ENCODE peak calls at places on chromosomes 5 and 9, in five cellular contexts. One of them, this sample, is unnamed. For H3K4me1, the result is how much of the 10 kb centered on the place peaks cover.

GRCh38 chr9:138077126-138077525 is 199.5 kb downstream of the CACNA1B start:
- DNase-seq in SK-N-SH: peak
- DNase-seq in PC-3: no peak
- DNase-seq in psoas muscle: no peak
- DNase-seq in A549: no peak
- DNase-seq in this sample: peak

GRCh38 chr5:154201108-154201769 is 10.7 kb downstream of the GALNT10 start:
- DNase-seq in SK-N-SH: no peak
- DNase-seq in A549: no peak
- DNase-seq in psoas muscle: no peak
- DNase-seq in PC-3: no peak
- DNase-seq in this sample: no peak

GRCh38 chr5:322281-322941 is 897 bp downstream of the AHRR start:
- DNase-seq in SK-N-SH: no peak
- DNase-seq in psoas muscle: no peak
- DNase-seq in A549: no peak
- DNase-seq in PC-3: no peak
- DNase-seq in this sample: peak

GRCh38 chr5:111584651-111585050 is 72.3 kb upstream of the STARD4 start:
- DNase-seq in A549: no peak
- DNase-seq in PC-3: peak
- DNase-seq in psoas muscle: no peak
- DNase-seq in SK-N-SH: no peak
- DNase-seq in this sample: peak

GRCh38 chr5:107154598-107154997 is 516.1 kb downstream of the EFNA5 start:
- DNase-seq in psoas muscle: no peak
- DNase-seq in A549: no peak
- DNase-seq in PC-3: no peak
- DNase-seq in SK-N-SH: no peak
- DNase-seq in this sample: no peak

GRCh38 chr5:151125421-151125820 is 32.2 kb downstream of the ANXA6 start:
- DNase-seq in SK-N-SH: no peak
- DNase-seq in PC-3: no peak
- DNase-seq in psoas muscle: no peak
- DNase-seq in A549: no peak
- DNase-seq in this sample: no peak

GRCh38 chr9:38713426-38713825 is 6.5 kb downstream of the FAM240B start:
- DNase-seq in psoas muscle: no peak
- DNase-seq in A549: peak
- DNase-seq in PC-3: peak
- DNase-seq in SK-N-SH: no peak
- DNase-seq in this sample: no peak

GRCh38 chr9:108859459-108860114 is 2.5 kb upstream of the ACTL7A start:
- DNase-seq in A549: no peak
- DNase-seq in psoas muscle: no peak
- DNase-seq in PC-3: no peak
- DNase-seq in SK-N-SH: no peak
- DNase-seq in this sample: no peak

GRCh38 chr5:178306430-178307225 is 74.0 kb upstream of the PHYKPL start:
- DNase-seq in PC-3: no peak
- DNase-seq in A549: no peak
- DNase-seq in SK-N-SH: no peak
- DNase-seq in psoas muscle: no peak
- DNase-seq in this sample: peak

GRCh38 chr5:73783823-73784222 is 157.8 kb downstream of the ARHGEF28 start:
- DNase-seq in PC-3: peak
- DNase-seq in A549: peak
- DNase-seq in SK-N-SH: no peak
- DNase-seq in psoas muscle: no peak
- DNase-seq in this sample: no peak

GRCh38 chr5:126448720-126449119 is 25.5 kb downstream of the GRAMD2B start:
- DNase-seq in SK-N-SH: no peak
- DNase-seq in A549: no peak
- DNase-seq in PC-3: no peak
- DNase-seq in psoas muscle: no peak
- DNase-seq in this sample: no peak

GRCh38 chr9:99465231-99465891 is 243.3 kb downstream of the SEC61B start:
- DNase-seq in PC-3: no peak
- DNase-seq in SK-N-SH: peak
- DNase-seq in psoas muscle: no peak
- DNase-seq in A549: no peak
- DNase-seq in this sample: no peak

GRCh38 chr9:99373912-99374311 is 151.8 kb downstream of the SEC61B start:
- DNase-seq in PC-3: no peak
- DNase-seq in psoas muscle: no peak
- DNase-seq in SK-N-SH: no peak
- DNase-seq in A549: no peak
- DNase-seq in this sample: no peak

GRCh38 chr5:112186401-112186990 is 232.6 kb downstream of the EPB41L4A start:
- DNase-seq in psoas muscle: no peak
- DNase-seq in A549: peak
- DNase-seq in SK-N-SH: peak
- DNase-seq in PC-3: peak
- DNase-seq in this sample: no peak

GRCh38 chr5:68593211-68593701 is 377.7 kb downstream of the PIK3R1 start:
- DNase-seq in SK-N-SH: no peak
- DNase-seq in A549: no peak
- DNase-seq in psoas muscle: no peak
- DNase-seq in PC-3: no peak
- DNase-seq in this sample: no peak

GRCh38 chr5:109163336-109163735 is 246.4 kb downstream of the PJA2 start:
- DNase-seq in psoas muscle: no peak
- DNase-seq in PC-3: no peak
- DNase-seq in SK-N-SH: no peak
- DNase-seq in A549: no peak
- DNase-seq in this sample: no peak

GRCh38 chr5:5154733-5155132 is 14.6 kb downstream of the ADAMTS16 start:
- DNase-seq in A549: no peak
- DNase-seq in SK-N-SH: no peak
- DNase-seq in PC-3: no peak
- DNase-seq in psoas muscle: no peak
- DNase-seq in this sample: no peak

GRCh38 chr5:10308844-10309243 is 1.1 kb upstream of the CMBL start:
- DNase-seq in SK-N-SH: no peak
- DNase-seq in psoas muscle: no peak
- DNase-seq in PC-3: no peak
- DNase-seq in A549: no peak
- DNase-seq in this sample: no peak

GRCh38 chr5:10304932-10305331 is 2.8 kb downstream of the CMBL start:
- DNase-seq in psoas muscle: no peak
- DNase-seq in PC-3: no peak
- DNase-seq in SK-N-SH: peak
- DNase-seq in A549: peak
- DNase-seq in this sample: no peak

GRCh38 chr5:10306114-10306513 is 1.6 kb downstream of the CMBL start:
- DNase-seq in A549: no peak
- DNase-seq in psoas muscle: no peak
- DNase-seq in PC-3: peak
- DNase-seq in SK-N-SH: no peak
- DNase-seq in this sample: peak

GRCh38 chr5:10307206-10308148 is at the start of gene CMBL:
- DNase-seq in SK-N-SH: peak
- DNase-seq in A549: peak
- DNase-seq in PC-3: peak
- DNase-seq in psoas muscle: peak
- DNase-seq in this sample: peak

GRCh38 chr5:10306806-10307205 is 896 bp downstream of the CMBL start:
- DNase-seq in A549: no peak
- DNase-seq in PC-3: peak
- DNase-seq in psoas muscle: no peak
- DNase-seq in SK-N-SH: peak
- DNase-seq in this sample: no peak
- H3K27ac ChIP-seq in A549: peak
- H3K27ac ChIP-seq in PC-3: peak
- H3K27ac ChIP-seq in psoas muscle: peak
- H3K27ac ChIP-seq in SK-N-SH: peak
- H3K27ac ChIP-seq in this sample: no peak

GRCh38 chr5:93249651-93250289 is 331.2 kb downstream of the NR2F1-AS1 start:
- DNase-seq in A549: no peak
- DNase-seq in SK-N-SH: no peak
- DNase-seq in PC-3: peak
- DNase-seq in psoas muscle: no peak
- DNase-seq in this sample: no peak
- H3K4me3 ChIP-seq in A549: no peak
- H3K4me3 ChIP-seq in SK-N-SH: no peak
- H3K4me3 ChIP-seq in PC-3: peak
- H3K4me3 ChIP-seq in psoas muscle: no peak
- H3K4me3 ChIP-seq in this sample: no peak

GRCh38 chr5:113218906-113219517 is 215.8 kb downstream of the TSSK1B start:
- DNase-seq in PC-3: no peak
- DNase-seq in psoas muscle: no peak
- DNase-seq in SK-N-SH: no peak
- DNase-seq in A549: no peak
- DNase-seq in this sample: no peak
- H3K4me1 ChIP-seq in PC-3: under half
- H3K4me1 ChIP-seq in psoas muscle: under half
- H3K4me1 ChIP-seq in SK-N-SH: under half
- H3K4me1 ChIP-seq in A549: under half
- H3K4me1 ChIP-seq in this sample: under half

DNA sequence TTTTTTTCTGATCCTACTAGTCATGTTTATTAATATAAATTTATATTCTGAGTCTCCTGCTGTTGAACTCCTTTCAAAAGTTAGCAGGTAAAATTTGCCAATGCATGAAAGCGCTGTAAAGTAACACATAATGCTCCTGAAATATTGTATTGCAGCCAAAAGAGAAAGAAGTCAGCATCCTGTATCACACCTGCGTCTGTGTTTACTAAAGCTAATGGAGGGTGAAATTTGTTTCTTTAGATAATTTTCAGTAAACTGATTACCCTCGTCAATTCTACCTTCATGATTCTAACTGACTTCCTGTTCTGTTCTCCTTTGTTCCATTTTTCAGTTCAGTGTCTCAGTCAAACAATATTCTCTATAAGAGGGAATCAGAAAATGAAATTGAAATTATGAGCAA is 415.4 kb downstream of the CDH9 start:
- DNase-seq in SK-N-SH: no peak
- DNase-seq in A549: no peak
- DNase-seq in PC-3: no peak
- DNase-seq in psoas muscle: no peak
- DNase-seq in this sample: no peak
- H3K27ac ChIP-seq in SK-N-SH: no peak
- H3K27ac ChIP-seq in A549: no peak
- H3K27ac ChIP-seq in PC-3: no peak
- H3K27ac ChIP-seq in psoas muscle: no peak
- H3K27ac ChIP-seq in this sample: no peak

GRCh38 chr9:16626577-16627130 is 243.8 kb downstream of the BNC2 start:
- DNase-seq in psoas muscle: peak
- DNase-seq in A549: peak
- DNase-seq in SK-N-SH: no peak
- DNase-seq in PC-3: peak
- DNase-seq in this sample: peak

GRCh38 chr9:16627967-16628366 is 242.5 kb downstream of the BNC2 start:
- DNase-seq in psoas muscle: peak
- DNase-seq in A549: no peak
- DNase-seq in SK-N-SH: peak
- DNase-seq in PC-3: no peak
- DNase-seq in this sample: no peak

GRCh38 chr9:16624356-16624755 is 246.1 kb downstream of the BNC2 start:
- DNase-seq in PC-3: no peak
- DNase-seq in psoas muscle: no peak
- DNase-seq in SK-N-SH: no peak
- DNase-seq in A549: no peak
- DNase-seq in this sample: no peak

GRCh38 chr9:16625106-16625505 is 245.4 kb downstream of the BNC2 start:
- DNase-seq in PC-3: no peak
- DNase-seq in A549: no peak
- DNase-seq in psoas muscle: no peak
- DNase-seq in SK-N-SH: no peak
- DNase-seq in this sample: no peak

GRCh38 chr9:16625831-16626230 is 244.6 kb downstream of the BNC2 start:
- DNase-seq in psoas muscle: no peak
- DNase-seq in PC-3: no peak
- DNase-seq in A549: no peak
- DNase-seq in SK-N-SH: no peak
- DNase-seq in this sample: no peak
- H3K4me3 ChIP-seq in psoas muscle: no peak
- H3K4me3 ChIP-seq in PC-3: no peak
- H3K4me3 ChIP-seq in A549: no peak
- H3K4me3 ChIP-seq in SK-N-SH: no peak
- H3K4me3 ChIP-seq in this sample: no peak

This sample was measured in endodermal cell.